ENCODE peak calls at places on chromosomes 3 and 15, in nine cellular contexts. One of them, this sample, is unnamed.
A peak's percentile ranks its signal among the peaks of the same experiment; 100 is the strongest.

GRCh38 chr3:148075829-148076716 is 621.6 kb upstream of the AGTR1 start:
- DNase-seq in tibial nerve: no peak
- DNase-seq in B cell: no peak
- DNase-seq in dorsolateral prefrontal cortex: no peak
- DNase-seq in mammary epithelial cell: peak; percentile 33
- DNase-seq in CD4-positive, alpha-beta T cell: no peak
- DNase-seq in WTC11: peak; percentile 27
- DNase-seq in RWPE1: peak; percentile 9
- DNase-seq in mesothelial cell of epicardium: no peak
- DNase-seq in this sample: peak; percentile 53

GRCh38 chr15:77440378-77440999 is 19.8 kb downstream of the HMG20A start:
- DNase-seq in tibial nerve: no peak
- DNase-seq in B cell: no peak
- DNase-seq in dorsolateral prefrontal cortex: no peak
- DNase-seq in mammary epithelial cell: peak; percentile 44
- DNase-seq in CD4-positive, alpha-beta T cell: no peak
- DNase-seq in WTC11: no peak
- DNase-seq in RWPE1: peak; percentile 18
- DNase-seq in mesothelial cell of epicardium: no peak
- DNase-seq in this sample: peak; percentile 80

GRCh38 chr3:42991369-42992315 is 12.5 kb downstream of the GASK1A start:
- DNase-seq in tibial nerve: no peak
- DNase-seq in B cell: no peak
- DNase-seq in dorsolateral prefrontal cortex: peak; percentile 72
- DNase-seq in mammary epithelial cell: no peak
- DNase-seq in CD4-positive, alpha-beta T cell: no peak
- DNase-seq in WTC11: no peak
- DNase-seq in RWPE1: no peak
- DNase-seq in mesothelial cell of epicardium: no peak
- DNase-seq in this sample: no peak

GRCh38 chr15:59349715-59350420 is 22.8 kb downstream of the MYO1E start:
- DNase-seq in tibial nerve: no peak
- DNase-seq in B cell: no peak
- DNase-seq in dorsolateral prefrontal cortex: no peak
- DNase-seq in mammary epithelial cell: peak; percentile 97
- DNase-seq in CD4-positive, alpha-beta T cell: no peak
- DNase-seq in WTC11: no peak
- DNase-seq in RWPE1: peak; percentile 96
- DNase-seq in mesothelial cell of epicardium: no peak
- DNase-seq in this sample: peak; percentile 94

GRCh38 chr15:74179101-74179841 is 5.8 kb downstream of the ISLR start:
- DNase-seq in tibial nerve: peak; percentile 63
- DNase-seq in B cell: no peak
- DNase-seq in dorsolateral prefrontal cortex: peak; percentile 48
- DNase-seq in mammary epithelial cell: peak; percentile 70
- DNase-seq in CD4-positive, alpha-beta T cell: no peak
- DNase-seq in WTC11: no peak
- DNase-seq in RWPE1: peak; percentile 68
- DNase-seq in mesothelial cell of epicardium: no peak
- DNase-seq in this sample: peak; percentile 95

GRCh38 chr15:61049934-61050333 is 179.2 kb downstream of the RORA start:
- DNase-seq in tibial nerve: no peak
- DNase-seq in B cell: no peak
- DNase-seq in dorsolateral prefrontal cortex: no peak
- DNase-seq in mammary epithelial cell: no peak
- DNase-seq in CD4-positive, alpha-beta T cell: no peak
- DNase-seq in WTC11: no peak
- DNase-seq in RWPE1: peak; percentile 15
- DNase-seq in mesothelial cell of epicardium: no peak
- DNase-seq in this sample: no peak

GRCh38 chr15:59522988-59523461 is 85.0 kb downstream of the FAM81A start:
- DNase-seq in tibial nerve: no peak
- DNase-seq in B cell: peak; percentile 58
- DNase-seq in dorsolateral prefrontal cortex: no peak
- DNase-seq in mammary epithelial cell: no peak
- DNase-seq in CD4-positive, alpha-beta T cell: peak; percentile 21
- DNase-seq in WTC11: no peak
- DNase-seq in RWPE1: no peak
- DNase-seq in mesothelial cell of epicardium: no peak
- DNase-seq in this sample: no peak

GRCh38 chr15:58931985-58932384 is 1.5 kb downstream of the SLTM start:
- DNase-seq in tibial nerve: no peak
- DNase-seq in B cell: peak; percentile 13
- DNase-seq in dorsolateral prefrontal cortex: no peak
- DNase-seq in mammary epithelial cell: peak; percentile 23
- DNase-seq in CD4-positive, alpha-beta T cell: no peak
- DNase-seq in WTC11: no peak
- DNase-seq in RWPE1: no peak
- DNase-seq in mesothelial cell of epicardium: no peak
- DNase-seq in this sample: peak; percentile 49

GRCh38 chr3:99846472-99846871 is 28.8 kb downstream of the CMSS1 start:
- DNase-seq in tibial nerve: no peak
- DNase-seq in B cell: no peak
- DNase-seq in dorsolateral prefrontal cortex: no peak
- DNase-seq in mammary epithelial cell: peak; percentile 45
- DNase-seq in CD4-positive, alpha-beta T cell: no peak
- DNase-seq in WTC11: no peak
- DNase-seq in RWPE1: no peak
- DNase-seq in mesothelial cell of epicardium: no peak
- DNase-seq in this sample: peak; percentile 36

GRCh38 chr3:24351779-24352469 is 142.7 kb downstream of the THRB start:
- DNase-seq in tibial nerve: no peak
- DNase-seq in B cell: no peak
- DNase-seq in dorsolateral prefrontal cortex: no peak
- DNase-seq in mammary epithelial cell: no peak
- DNase-seq in CD4-positive, alpha-beta T cell: no peak
- DNase-seq in WTC11: no peak
- DNase-seq in RWPE1: no peak
- DNase-seq in mesothelial cell of epicardium: no peak
- DNase-seq in this sample: no peak

GRCh38 chr3:192861972-192862371 is 55.7 kb downstream of the MB21D2 start:
- DNase-seq in tibial nerve: no peak
- DNase-seq in B cell: no peak
- DNase-seq in dorsolateral prefrontal cortex: no peak
- DNase-seq in mammary epithelial cell: no peak
- DNase-seq in CD4-positive, alpha-beta T cell: no peak
- DNase-seq in WTC11: no peak
- DNase-seq in RWPE1: no peak
- DNase-seq in mesothelial cell of epicardium: no peak
- DNase-seq in this sample: no peak

GRCh38 chr3:86951343-86951742 is 39.6 kb downstream of the VGLL3 start:
- DNase-seq in tibial nerve: no peak
- DNase-seq in B cell: no peak
- DNase-seq in dorsolateral prefrontal cortex: no peak
- DNase-seq in mammary epithelial cell: peak; percentile 88
- DNase-seq in CD4-positive, alpha-beta T cell: no peak
- DNase-seq in WTC11: no peak
- DNase-seq in RWPE1: peak; percentile 25
- DNase-seq in mesothelial cell of epicardium: no peak
- DNase-seq in this sample: peak; percentile 62

GRCh38 chr3:28008235-28008634 is 233.2 kb upstream of the CMC1 start:
- DNase-seq in tibial nerve: no peak
- DNase-seq in B cell: no peak
- DNase-seq in dorsolateral prefrontal cortex: no peak
- DNase-seq in mammary epithelial cell: no peak
- DNase-seq in CD4-positive, alpha-beta T cell: no peak
- DNase-seq in WTC11: no peak
- DNase-seq in RWPE1: no peak
- DNase-seq in mesothelial cell of epicardium: no peak
- DNase-seq in this sample: no peak

GRCh38 chr3:117853923-117854322 is 1144.3 kb downstream of the TUSC7 start:
- DNase-seq in tibial nerve: no peak
- DNase-seq in B cell: no peak
- DNase-seq in dorsolateral prefrontal cortex: no peak
- DNase-seq in mammary epithelial cell: peak; percentile 1
- DNase-seq in CD4-positive, alpha-beta T cell: no peak
- DNase-seq in WTC11: no peak
- DNase-seq in RWPE1: peak; percentile 33
- DNase-seq in mesothelial cell of epicardium: no peak
- DNase-seq in this sample: no peak

GRCh38 chr15:31329640-31330010 is 3.0 kb downstream of the KLF13 start:
- DNase-seq in tibial nerve: no peak
- DNase-seq in B cell: no peak
- DNase-seq in dorsolateral prefrontal cortex: peak; percentile 41
- DNase-seq in mammary epithelial cell: no peak
- DNase-seq in CD4-positive, alpha-beta T cell: no peak
- DNase-seq in WTC11: no peak
- DNase-seq in RWPE1: no peak
- DNase-seq in mesothelial cell of epicardium: no peak
- DNase-seq in this sample: no peak

GRCh38 chr3:172569128-172570008 is 46.1 kb upstream of the TNFSF10 start:
- DNase-seq in tibial nerve: no peak
- DNase-seq in B cell: no peak
- DNase-seq in dorsolateral prefrontal cortex: no peak
- DNase-seq in mammary epithelial cell: no peak
- DNase-seq in CD4-positive, alpha-beta T cell: no peak
- DNase-seq in WTC11: no peak
- DNase-seq in RWPE1: no peak
- DNase-seq in mesothelial cell of epicardium: no peak
- DNase-seq in this sample: no peak

GRCh38 chr15:40104865-40105516 is 3.7 kb downstream of the BMF start:
- DNase-seq in tibial nerve: peak; percentile 85
- DNase-seq in B cell: peak; percentile 82
- DNase-seq in dorsolateral prefrontal cortex: peak; percentile 91
- DNase-seq in mammary epithelial cell: peak; percentile 71
- DNase-seq in CD4-positive, alpha-beta T cell: peak; percentile 69
- DNase-seq in WTC11: peak; percentile 97
- DNase-seq in RWPE1: peak; percentile 89
- DNase-seq in mesothelial cell of epicardium: peak; percentile 82
- DNase-seq in this sample: peak; percentile 79

DNA sequence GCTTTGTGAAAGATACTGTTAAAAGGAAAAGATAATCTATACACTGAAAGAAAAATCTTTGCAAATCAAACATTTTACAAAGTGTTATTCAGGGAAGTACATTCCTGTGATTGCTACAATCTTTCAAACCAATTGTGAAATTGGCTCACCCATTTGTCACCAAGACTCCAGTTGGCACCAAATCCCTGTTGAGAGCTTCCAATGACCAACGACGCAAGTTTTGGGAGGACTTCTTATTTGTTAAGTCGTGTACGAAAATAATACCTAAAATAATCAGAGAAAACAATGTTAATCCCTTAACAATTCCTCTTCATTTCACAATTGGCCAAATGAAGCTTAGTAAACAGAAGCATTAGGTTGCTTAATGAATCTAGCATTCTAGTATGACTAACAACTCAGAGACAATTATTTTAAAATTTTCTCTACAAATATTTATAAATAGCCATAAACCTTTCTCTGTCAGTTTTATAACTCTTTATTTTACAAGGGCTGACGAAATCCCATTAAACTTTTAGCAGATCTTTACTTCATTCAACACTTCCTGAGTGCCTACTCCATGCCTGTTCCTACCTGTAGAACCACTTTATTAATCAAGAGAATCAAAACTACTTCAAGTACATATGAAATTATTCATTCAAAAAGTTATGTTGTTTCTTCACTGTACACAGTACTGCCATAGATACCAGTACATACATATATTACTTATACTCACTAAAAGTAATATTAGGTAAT is 24.0 kb upstream of the HGD start:
- DNase-seq in tibial nerve: no peak
- DNase-seq in B cell: no peak
- DNase-seq in dorsolateral prefrontal cortex: no peak
- DNase-seq in mammary epithelial cell: no peak
- DNase-seq in CD4-positive, alpha-beta T cell: no peak
- DNase-seq in WTC11: no peak
- DNase-seq in RWPE1: no peak
- DNase-seq in mesothelial cell of epicardium: no peak
- DNase-seq in this sample: no peak
- TF ChIP-seq CTCF in tibial nerve: no peak
- TF ChIP-seq CTCF in B cell: no peak
- TF ChIP-seq CTCF in dorsolateral prefrontal cortex: no peak
- TF ChIP-seq CTCF in mammary epithelial cell: no peak
- TF ChIP-seq CTCF in CD4-positive, alpha-beta T cell: no peak
- TF ChIP-seq CTCF in WTC11: no peak
- TF ChIP-seq CTCF in RWPE1: no peak
- TF ChIP-seq CTCF in mesothelial cell of epicardium: no peak
- TF ChIP-seq CTCF in this sample: no peak

GRCh38 chr3:36701249-36701572 is 63.1 kb downstream of the DCLK3 start:
- DNase-seq in tibial nerve: no peak
- DNase-seq in B cell: no peak
- DNase-seq in dorsolateral prefrontal cortex: no peak
- DNase-seq in mammary epithelial cell: no peak
- DNase-seq in CD4-positive, alpha-beta T cell: no peak
- DNase-seq in WTC11: no peak
- DNase-seq in RWPE1: no peak
- DNase-seq in mesothelial cell of epicardium: no peak
- DNase-seq in this sample: no peak
- TF ChIP-seq CTCF in tibial nerve: no peak
- TF ChIP-seq CTCF in B cell: no peak
- TF ChIP-seq CTCF in dorsolateral prefrontal cortex: no peak
- TF ChIP-seq CTCF in mammary epithelial cell: no peak
- TF ChIP-seq CTCF in CD4-positive, alpha-beta T cell: no peak
- TF ChIP-seq CTCF in WTC11: no peak
- TF ChIP-seq CTCF in RWPE1: peak; percentile 32
- TF ChIP-seq CTCF in mesothelial cell of epicardium: no peak
- TF ChIP-seq CTCF in this sample: no peak

DNA sequence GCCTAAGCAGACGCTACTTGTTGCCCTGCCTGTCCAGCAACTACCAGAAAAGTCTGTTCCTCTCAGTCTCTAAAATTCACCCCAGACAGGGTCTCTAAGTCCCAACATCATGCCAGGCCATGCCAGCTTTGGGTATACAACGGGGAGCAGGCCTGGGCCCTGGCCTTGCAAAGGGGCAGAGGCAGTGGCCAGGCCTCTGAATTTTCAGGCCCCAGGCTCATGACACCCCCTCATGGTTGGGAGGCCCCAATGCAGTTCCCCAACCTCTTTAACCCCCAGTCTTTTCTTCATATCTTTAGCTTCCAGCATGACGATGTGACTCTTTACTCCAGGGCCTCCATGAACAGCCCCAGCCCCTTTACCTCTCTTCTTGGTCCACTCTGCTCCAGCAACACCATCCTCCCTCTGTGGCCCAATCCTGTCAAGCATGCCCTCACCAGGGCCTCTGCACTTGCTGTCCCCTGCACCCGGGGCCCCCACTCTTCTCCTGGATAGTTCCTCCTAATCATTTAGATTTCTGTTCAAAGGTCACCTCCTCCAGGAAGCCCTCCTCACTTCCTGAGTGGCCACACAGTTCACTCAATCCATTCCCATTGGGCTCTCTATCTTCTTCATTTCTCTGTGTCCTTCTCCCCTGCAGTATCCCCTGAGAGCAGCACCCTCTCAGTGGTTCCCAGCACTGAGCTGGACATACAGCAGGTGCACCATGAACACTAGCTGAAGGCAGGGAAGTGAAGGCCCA is 4.8 kb downstream of the IQSEC1 start:
- DNase-seq in tibial nerve: no peak
- DNase-seq in B cell: no peak
- DNase-seq in dorsolateral prefrontal cortex: no peak
- DNase-seq in mammary epithelial cell: no peak
- DNase-seq in CD4-positive, alpha-beta T cell: no peak
- DNase-seq in WTC11: no peak
- DNase-seq in RWPE1: no peak
- DNase-seq in mesothelial cell of epicardium: no peak
- DNase-seq in this sample: no peak
- TF ChIP-seq CTCF in tibial nerve: no peak
- TF ChIP-seq CTCF in B cell: no peak
- TF ChIP-seq CTCF in dorsolateral prefrontal cortex: no peak
- TF ChIP-seq CTCF in mammary epithelial cell: no peak
- TF ChIP-seq CTCF in CD4-positive, alpha-beta T cell: no peak
- TF ChIP-seq CTCF in WTC11: no peak
- TF ChIP-seq CTCF in RWPE1: no peak
- TF ChIP-seq CTCF in mesothelial cell of epicardium: peak; percentile 16
- TF ChIP-seq CTCF in this sample: peak; percentile 14

GRCh38 chr15:63188937-63189871 is at the start of gene RAB8B:
- DNase-seq in tibial nerve: peak; percentile 99
- DNase-seq in B cell: peak; percentile 97
- DNase-seq in dorsolateral prefrontal cortex: peak; percentile 99
- DNase-seq in mammary epithelial cell: peak; percentile 94
- DNase-seq in CD4-positive, alpha-beta T cell: peak; percentile 97
- DNase-seq in WTC11: peak; percentile 99
- DNase-seq in RWPE1: peak; percentile 94
- DNase-seq in mesothelial cell of epicardium: peak; percentile 100
- DNase-seq in this sample: peak; percentile 96
- TF ChIP-seq CTCF in tibial nerve: no peak
- TF ChIP-seq CTCF in B cell: no peak
- TF ChIP-seq CTCF in dorsolateral prefrontal cortex: peak; percentile 18
- TF ChIP-seq CTCF in mammary epithelial cell: no peak
- TF ChIP-seq CTCF in CD4-positive, alpha-beta T cell: no peak
- TF ChIP-seq CTCF in WTC11: no peak
- TF ChIP-seq CTCF in RWPE1: peak; percentile 21
- TF ChIP-seq CTCF in mesothelial cell of epicardium: no peak
- TF ChIP-seq CTCF in this sample: peak; percentile 8